ENCODE peak calls at places on chromosomes 5 and 9, in eight cellular contexts. U, L, V, P, A, T, W and C are unnamed samples.

GRCh38 chr5:149062371-149063016 is 368 bp downstream of the SH3TC2 start:
- DNase-seq in T (no peak), U (no peak), P (no peak), L (peak), V (peak), A (no peak), W (no peak), C (no peak)

GRCh38 chr5:65247594-65247993 is 234.1 kb downstream of the ADAMTS6 start:
- DNase-seq in P (no peak), T (no peak), L (peak), U (no peak), V (no peak), A (no peak), W (no peak), C (no peak)

GRCh38 chr9:136826703-136827582 is 15.3 kb upstream of the AJM1 start:
- DNase-seq in U (no peak), W (peak), L (no peak), V (no peak), T (no peak), A (no peak), P (no peak), C (no peak)

GRCh38 chr9:130522233-130522808 is 57.1 kb upstream of the FUBP3 start:
- DNase-seq in L (no peak), T (peak), W (no peak), A (no peak), U (no peak), V (no peak), P (peak), C (no peak)

GRCh38 chr5:68259696-68260095 is 44.1 kb downstream of the PIK3R1 start:
- DNase-seq in L (no peak), T (no peak), A (no peak), V (no peak), W (no peak), P (no peak), U (no peak), C (no peak)

GRCh38 chr5:179258922-179259730 is 86.1 kb downstream of the ADAMTS2 start:
- DNase-seq in P (no peak), L (peak), W (peak), U (no peak), A (no peak), V (no peak), T (no peak), C (peak)

GRCh38 chr9:117414220-117414905 is 494 bp downstream of the ASTN2 start:
- DNase-seq in L (peak), P (peak), A (no peak), V (no peak), T (no peak), W (peak), U (no peak), C (no peak)

GRCh38 chr5:124139995-124140394 is 606.4 kb downstream of the ZNF608 start:
- DNase-seq in P (no peak), L (no peak), A (no peak), V (no peak), U (no peak), T (no peak), W (no peak), C (no peak)

GRCh38 chr9:126145887-126146253 is 180.8 kb upstream of the MVB12B start:
- DNase-seq in A (no peak), W (no peak), U (no peak), T (no peak), V (no peak), P (no peak), L (no peak), C (no peak)

GRCh38 chr5:172089298-172090117 is 83.1 kb upstream of the FBXW11 start:
- DNase-seq in A (no peak), P (no peak), W (no peak), U (no peak), L (no peak), T (no peak), V (no peak), C (no peak)